ENCODE peak calls at places on chromosomes 6 and 20, in nine cellular contexts. W, T, E, N, U, C, F, H and O are unnamed samples.

GRCh38 chr20:22160254-22160653 is 424.1 kb downstream of the FOXA2 start:
- DNase-seq in W (no peak), T (no peak), E (no peak), N (no peak), U (no peak), C (no peak), F (no peak), H (no peak), O (no peak)

GRCh38 chr20:51985013-51985415 is 182.7 kb upstream of the SALL4 start:
- DNase-seq in W (peak; percentile 53), T (peak; percentile 96), E (peak; percentile 60), N (no peak), U (no peak), C (peak; percentile 72), F (no peak), H (no peak), O (no peak)

GRCh38 chr6:107105511-107106116 is 9.7 kb downstream of the BEND3 start:
- DNase-seq in W (no peak), T (no peak), E (no peak), N (no peak), U (no peak), C (no peak), F (no peak), H (no peak), O (no peak)

GRCh38 chr20:36093025-36093803 is 61.3 kb upstream of the EPB41L1 start:
- DNase-seq in W (peak; percentile 84), T (peak; percentile 23), E (peak; percentile 72), N (peak; percentile 33), U (peak; percentile 17), C (no peak), F (peak; percentile 43), H (peak; percentile 51), O (no peak)

GRCh38 chr6:144681334-144681733 is 396.2 kb downstream of the UTRN start:
- DNase-seq in W (no peak), T (no peak), E (no peak), N (no peak), U (no peak), C (no peak), F (no peak), H (no peak), O (no peak)

GRCh38 chr6:90493332-90493731 is 93.5 kb downstream of the MAP3K7 start:
- DNase-seq in W (no peak), T (no peak), E (no peak), N (no peak), U (no peak), C (no peak), F (no peak), H (no peak), O (no peak)

GRCh38 chr6:45199554-45199953 is 128.6 kb upstream of the RUNX2 start:
- DNase-seq in W (no peak), T (no peak), E (no peak), N (no peak), U (no peak), C (no peak), F (no peak), H (no peak), O (no peak)

GRCh38 chr6:149242883-149243282 is 74.6 kb upstream of the TAB2 start:
- DNase-seq in W (no peak), T (peak; percentile 4), E (no peak), N (no peak), U (no peak), C (no peak), F (no peak), H (no peak), O (no peak)

GRCh38 chr20:57658447-57659130 is 38.4 kb upstream of the ZBP1 start:
- DNase-seq in W (peak; percentile 3), T (no peak), E (no peak), N (no peak), U (no peak), C (no peak), F (peak; percentile 7), H (no peak), O (no peak)

GRCh38 chr20:45320948-45321595 is 13.0 kb upstream of the MATN4 start:
- DNase-seq in W (no peak), T (no peak), E (no peak), N (peak; percentile 40), U (no peak), C (no peak), F (no peak), H (no peak), O (peak; percentile 64)

GRCh38 chr6:14717307-14717706 is 528.6 kb upstream of the JARID2 start:
- DNase-seq in W (no peak), T (no peak), E (no peak), N (peak; percentile 35), U (no peak), C (no peak), F (no peak), H (peak; percentile 22), O (no peak)

GRCh38 chr6:149896491-149896890 is 1.4 kb downstream of the RAET1E start:
- DNase-seq in W (no peak), T (peak; percentile 44), E (no peak), N (no peak), U (no peak), C (no peak), F (peak; percentile 37), H (no peak), O (no peak)

GRCh38 chr6:41652876-41653641 is 14.8 kb downstream of the MDFI start:
- DNase-seq in W (no peak), T (no peak), E (peak; percentile 53), N (no peak), U (no peak), C (no peak), F (peak; percentile 81), H (no peak), O (no peak)

GRCh38 chr20:33668791-33669155 is 2.0 kb downstream of the ACTL10 start:
- DNase-seq in W (no peak), T (no peak), E (no peak), N (no peak), U (no peak), C (no peak), F (no peak), H (no peak), O (no peak)

GRCh38 chr6:109139109-109139508 is 43.8 kb downstream of the CEP57L1 start:
- DNase-seq in W (no peak), T (peak; percentile 41), E (no peak), N (no peak), U (no peak), C (no peak), F (no peak), H (no peak), O (no peak)

GRCh38 chr6:31473780-31474725 is 23.9 kb upstream of the MICB start:
- DNase-seq in W (peak; percentile 17), T (peak; percentile 64), E (no peak), N (no peak), U (no peak), C (no peak), F (no peak), H (no peak), O (no peak)

GRCh38 chr6:31476515-31477139 is 21.3 kb upstream of the MICB start:
- DNase-seq in W (no peak), T (no peak), E (no peak), N (peak; percentile 40), U (no peak), C (no peak), F (no peak), H (no peak), O (no peak)

GRCh38 chr6:31472259-31472658 is 25.7 kb upstream of the MICB start:
- DNase-seq in W (no peak), T (no peak), E (no peak), N (no peak), U (no peak), C (no peak), F (no peak), H (no peak), O (no peak)

GRCh38 chr6:31473244-31473643 is 24.7 kb upstream of the MICB start:
- DNase-seq in W (no peak), T (no peak), E (no peak), N (no peak), U (no peak), C (no peak), F (no peak), H (no peak), O (no peak)

GRCh38 chr6:31474871-31475286 is 23.1 kb upstream of the MICB start:
- DNase-seq in W (peak; percentile 43), T (no peak), E (no peak), N (no peak), U (no peak), C (no peak), F (no peak), H (no peak), O (no peak)
- TF ChIP-seq CTCF in W (peak; percentile 78), T (peak; percentile 65), E (no peak), N (no peak), U (peak; percentile 27), C (peak; percentile 56), F (no peak), H (peak; percentile 29), O (peak; percentile 47)

GRCh38 chr6:73879894-73880293 is 183.9 kb downstream of the CD109 start:
- DNase-seq in W (no peak), T (no peak), E (peak; percentile 1), N (no peak), U (no peak), C (no peak), F (no peak), H (no peak), O (no peak)
- TF ChIP-seq CTCF in W (no peak), T (no peak), E (no peak), N (no peak), U (no peak), C (no peak), F (no peak), H (no peak), O (no peak)

GRCh38 chr6:127073222-127073621 is 45.2 kb upstream of the RSPO3 start:
- DNase-seq in W (no peak), T (no peak), E (no peak), N (no peak), U (no peak), C (no peak), F (no peak), H (no peak), O (no peak)

DNA sequence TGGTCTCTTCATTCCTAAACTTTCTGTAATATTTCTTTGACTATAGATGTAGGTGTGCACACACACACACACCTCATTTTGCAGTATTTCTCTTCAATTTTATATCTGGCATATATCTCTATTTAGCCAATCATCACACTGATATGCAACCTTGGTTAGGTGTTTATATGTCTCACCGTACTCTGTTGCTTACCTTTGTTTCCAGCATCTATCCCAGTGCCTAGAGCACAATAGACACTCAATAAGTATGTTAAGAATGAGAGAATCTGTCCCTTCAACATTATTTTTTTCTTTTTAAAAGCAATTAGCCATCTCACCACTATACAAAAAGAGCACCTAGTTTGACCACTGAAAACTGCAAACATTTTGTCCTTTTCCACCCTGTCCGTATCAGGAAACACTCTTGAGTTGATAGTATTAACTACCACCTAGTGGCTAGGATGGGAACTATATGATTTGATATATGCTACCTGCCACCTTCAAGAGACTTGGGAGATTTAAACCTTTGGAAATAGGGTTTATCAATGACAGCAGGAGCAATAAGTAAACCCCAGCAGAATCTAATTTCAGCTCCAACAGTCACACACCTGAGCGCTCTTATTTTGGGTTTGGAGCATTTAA is 48.7 kb upstream of the RSPO3 start:
- DNase-seq in W (no peak), T (peak; percentile 39), E (peak; percentile 46), N (no peak), U (no peak), C (peak; percentile 36), F (no peak), H (no peak), O (no peak)
- TF ChIP-seq CTCF in W (peak; percentile 25), T (peak; percentile 80), E (peak; percentile 49), N (peak; percentile 20), U (no peak), C (peak; percentile 61), F (peak; percentile 19), H (no peak), O (peak; percentile 27)

GRCh38 chr6:120587381-120587780 is 746.9 kb downstream of the TBC1D32 start:
- DNase-seq in W (no peak), T (no peak), E (no peak), N (no peak), U (no peak), C (no peak), F (no peak), H (no peak), O (no peak)
- TF ChIP-seq CTCF in W (no peak), T (no peak), E (no peak), N (no peak), U (no peak), C (no peak), F (no peak), H (no peak), O (no peak)